ENCODE peak calls at places on chromosomes 1 and 21, in nine cellular contexts. One of them, this sample, is unnamed.

GRCh38 chr1:29460211-29460610 is 223.9 kb downstream of the PTPRU start:
- ATAC-seq in RWPE2: no peak
- ATAC-seq in Right ventricle myocardium superior: no peak
- ATAC-seq in sciatic nerve: no peak
- ATAC-seq in GM23338: no peak
- ATAC-seq in upper lobe of left lung: peak; percentile 38
- ATAC-seq in A549: no peak
- ATAC-seq in right cardiac atrium: no peak
- ATAC-seq in DND-41: no peak
- ATAC-seq in this sample: no peak

GRCh38 chr1:33271666-33272505 is 15.6 kb downstream of the ZNF362 start:
- ATAC-seq in sciatic nerve: no peak
- ATAC-seq in A549: no peak
- ATAC-seq in GM23338: no peak
- ATAC-seq in RWPE2: no peak
- ATAC-seq in upper lobe of left lung: no peak
- ATAC-seq in DND-41: no peak
- ATAC-seq in right cardiac atrium: no peak
- ATAC-seq in Right ventricle myocardium superior: no peak
- ATAC-seq in this sample: no peak

GRCh38 chr1:228089520-228090380 is 7.2 kb downstream of the ARF1 start:
- ATAC-seq in DND-41: no peak
- ATAC-seq in upper lobe of left lung: peak; percentile 20
- ATAC-seq in RWPE2: no peak
- ATAC-seq in right cardiac atrium: no peak
- ATAC-seq in GM23338: no peak
- ATAC-seq in A549: no peak
- ATAC-seq in sciatic nerve: peak; percentile 12
- ATAC-seq in Right ventricle myocardium superior: no peak
- ATAC-seq in this sample: no peak

GRCh38 chr1:114702699-114703098 is 7.4 kb upstream of the AMPD1 start:
- ATAC-seq in sciatic nerve: no peak
- ATAC-seq in Right ventricle myocardium superior: no peak
- ATAC-seq in GM23338: no peak
- ATAC-seq in DND-41: peak; percentile 19
- ATAC-seq in RWPE2: peak; percentile 32
- ATAC-seq in right cardiac atrium: no peak
- ATAC-seq in upper lobe of left lung: no peak
- ATAC-seq in A549: no peak
- ATAC-seq in this sample: no peak

GRCh38 chr21:17708541-17709265 is 96.0 kb upstream of the BTG3 start:
- ATAC-seq in Right ventricle myocardium superior: no peak
- ATAC-seq in sciatic nerve: no peak
- ATAC-seq in A549: no peak
- ATAC-seq in upper lobe of left lung: no peak
- ATAC-seq in GM23338: no peak
- ATAC-seq in right cardiac atrium: no peak
- ATAC-seq in DND-41: no peak
- ATAC-seq in RWPE2: no peak
- ATAC-seq in this sample: no peak

GRCh38 chr1:209618756-209619420 is 33.3 kb downstream of the LAMB3 start:
- ATAC-seq in right cardiac atrium: peak; percentile 71
- ATAC-seq in RWPE2: no peak
- ATAC-seq in sciatic nerve: no peak
- ATAC-seq in A549: no peak
- ATAC-seq in DND-41: peak; percentile 70
- ATAC-seq in GM23338: no peak
- ATAC-seq in Right ventricle myocardium superior: peak; percentile 82
- ATAC-seq in upper lobe of left lung: no peak
- ATAC-seq in this sample: no peak

GRCh38 chr1:224801761-224802490 is 127.5 kb upstream of the DNAH14 start:
- ATAC-seq in right cardiac atrium: no peak
- ATAC-seq in sciatic nerve: no peak
- ATAC-seq in Right ventricle myocardium superior: no peak
- ATAC-seq in GM23338: no peak
- ATAC-seq in upper lobe of left lung: no peak
- ATAC-seq in RWPE2: no peak
- ATAC-seq in DND-41: no peak
- ATAC-seq in A549: no peak
- ATAC-seq in this sample: no peak

GRCh38 chr1:154181944-154182341 is 10.0 kb downstream of the TPM3 start:
- ATAC-seq in upper lobe of left lung: no peak
- ATAC-seq in sciatic nerve: no peak
- ATAC-seq in right cardiac atrium: no peak
- ATAC-seq in GM23338: no peak
- ATAC-seq in Right ventricle myocardium superior: no peak
- ATAC-seq in RWPE2: no peak
- ATAC-seq in DND-41: no peak
- ATAC-seq in A549: no peak
- ATAC-seq in this sample: no peak

GRCh38 chr1:172623748-172624147 is 35.2 kb upstream of the FASLG start:
- ATAC-seq in right cardiac atrium: no peak
- ATAC-seq in DND-41: no peak
- ATAC-seq in sciatic nerve: no peak
- ATAC-seq in upper lobe of left lung: no peak
- ATAC-seq in GM23338: no peak
- ATAC-seq in Right ventricle myocardium superior: no peak
- ATAC-seq in A549: no peak
- ATAC-seq in RWPE2: no peak
- ATAC-seq in this sample: no peak

GRCh38 chr1:198922638-198923430 is 284.0 kb downstream of the PTPRC start:
- ATAC-seq in sciatic nerve: no peak
- ATAC-seq in DND-41: no peak
- ATAC-seq in Right ventricle myocardium superior: peak; percentile 59
- ATAC-seq in RWPE2: no peak
- ATAC-seq in right cardiac atrium: no peak
- ATAC-seq in upper lobe of left lung: no peak
- ATAC-seq in GM23338: no peak
- ATAC-seq in A549: no peak
- ATAC-seq in this sample: no peak

GRCh38 chr1:153752072-153752471 is 23.1 kb upstream of the SLC27A3 start:
- ATAC-seq in DND-41: no peak
- ATAC-seq in A549: no peak
- ATAC-seq in GM23338: no peak
- ATAC-seq in RWPE2: no peak
- ATAC-seq in Right ventricle myocardium superior: no peak
- ATAC-seq in right cardiac atrium: peak; percentile 43
- ATAC-seq in upper lobe of left lung: no peak
- ATAC-seq in sciatic nerve: no peak
- ATAC-seq in this sample: peak; percentile 43

GRCh38 chr1:201745023-201745422 is 83.9 kb upstream of the IPO9 start:
- ATAC-seq in sciatic nerve: no peak
- ATAC-seq in A549: no peak
- ATAC-seq in upper lobe of left lung: no peak
- ATAC-seq in GM23338: no peak
- ATAC-seq in Right ventricle myocardium superior: no peak
- ATAC-seq in DND-41: no peak
- ATAC-seq in right cardiac atrium: no peak
- ATAC-seq in RWPE2: peak; percentile 29
- ATAC-seq in this sample: no peak

GRCh38 chr1:245401881-245402598 is 247.3 kb downstream of the KIF26B start:
- ATAC-seq in sciatic nerve: peak; percentile 85
- ATAC-seq in A549: no peak
- ATAC-seq in RWPE2: no peak
- ATAC-seq in right cardiac atrium: no peak
- ATAC-seq in Right ventricle myocardium superior: no peak
- ATAC-seq in upper lobe of left lung: no peak
- ATAC-seq in GM23338: peak; percentile 58
- ATAC-seq in DND-41: peak; percentile 35
- ATAC-seq in this sample: no peak

GRCh38 chr1:1072849-1073742 is 1.0 kb downstream of the RNF223 start:
- ATAC-seq in upper lobe of left lung: no peak
- ATAC-seq in DND-41: no peak
- ATAC-seq in sciatic nerve: no peak
- ATAC-seq in right cardiac atrium: no peak
- ATAC-seq in RWPE2: no peak
- ATAC-seq in A549: no peak
- ATAC-seq in GM23338: no peak
- ATAC-seq in Right ventricle myocardium superior: no peak
- ATAC-seq in this sample: no peak

GRCh38 chr1:199723557-199723956 is 304.0 kb upstream of the NR5A2 start:
- ATAC-seq in GM23338: no peak
- ATAC-seq in RWPE2: peak; percentile 68
- ATAC-seq in right cardiac atrium: no peak
- ATAC-seq in Right ventricle myocardium superior: no peak
- ATAC-seq in sciatic nerve: no peak
- ATAC-seq in DND-41: no peak
- ATAC-seq in A549: no peak
- ATAC-seq in upper lobe of left lung: no peak
- ATAC-seq in this sample: no peak

GRCh38 chr1:182181167-182181572 is 119.7 kb upstream of the ZNF648 start:
- ATAC-seq in GM23338: no peak
- ATAC-seq in RWPE2: peak; percentile 92
- ATAC-seq in A549: no peak
- ATAC-seq in DND-41: peak; percentile 42
- ATAC-seq in sciatic nerve: no peak
- ATAC-seq in Right ventricle myocardium superior: no peak
- ATAC-seq in upper lobe of left lung: peak; percentile 77
- ATAC-seq in right cardiac atrium: no peak
- ATAC-seq in this sample: no peak

This sample was measured in gastroesophageal sphincter.